ENCODE peak calls at places on chromosomes 7 and 10, in five cellular contexts. One of them, this sample, is unnamed.
A peak's percentile ranks its signal among the peaks of the same experiment; 100 is the strongest.

GRCh38 chr10:18666810-18667209 is 7.6 kb downstream of the ARL5B start:
- DNase-seq in progenitor cell of endocrine pancreas: no peak
- DNase-seq in cardiac muscle cell: no peak
- DNase-seq in mammary epithelial cell: peak; percentile 74
- DNase-seq in IMR-90: peak; percentile 86
- DNase-seq in this sample: no peak

GRCh38 chr7:88153378-88153777 is 66.5 kb downstream of the SRI start:
- DNase-seq in cardiac muscle cell: no peak
- DNase-seq in progenitor cell of endocrine pancreas: no peak
- DNase-seq in IMR-90: no peak
- DNase-seq in mammary epithelial cell: no peak
- DNase-seq in this sample: no peak

GRCh38 chr7:74226633-74227032 is 16.8 kb downstream of the LAT2 start:
- DNase-seq in mammary epithelial cell: no peak
- DNase-seq in IMR-90: no peak
- DNase-seq in cardiac muscle cell: no peak
- DNase-seq in progenitor cell of endocrine pancreas: no peak
- DNase-seq in this sample: no peak

GRCh38 chr7:119270045-119270464 is 1002.9 kb upstream of the KCND2 start:
- DNase-seq in progenitor cell of endocrine pancreas: no peak
- DNase-seq in cardiac muscle cell: peak; percentile 84
- DNase-seq in IMR-90: peak; percentile 55
- DNase-seq in mammary epithelial cell: peak; percentile 50
- DNase-seq in this sample: peak; percentile 57

GRCh38 chr7:24965831-24966708 is 13.9 kb downstream of the OSBPL3 start:
- DNase-seq in cardiac muscle cell: no peak
- DNase-seq in IMR-90: peak; percentile 15
- DNase-seq in mammary epithelial cell: peak; percentile 76
- DNase-seq in progenitor cell of endocrine pancreas: no peak
- DNase-seq in this sample: no peak

GRCh38 chr10:8616166-8616565 is 561.7 kb downstream of the GATA3 start:
- DNase-seq in mammary epithelial cell: no peak
- DNase-seq in IMR-90: no peak
- DNase-seq in cardiac muscle cell: no peak
- DNase-seq in progenitor cell of endocrine pancreas: no peak
- DNase-seq in this sample: no peak

GRCh38 chr7:23622469-23622868 is 25.3 kb downstream of the CCDC126 start:
- DNase-seq in mammary epithelial cell: no peak
- DNase-seq in IMR-90: peak; percentile 76
- DNase-seq in progenitor cell of endocrine pancreas: no peak
- DNase-seq in cardiac muscle cell: no peak
- DNase-seq in this sample: no peak

GRCh38 chr10:99945286-99945685 is 64.5 kb downstream of the DNMBP start:
- DNase-seq in mammary epithelial cell: peak; percentile 50
- DNase-seq in progenitor cell of endocrine pancreas: no peak
- DNase-seq in IMR-90: peak; percentile 93
- DNase-seq in cardiac muscle cell: peak; percentile 3
- DNase-seq in this sample: no peak

GRCh38 chr10:77629775-77630565 is 7.6 kb downstream of the KCNMA1 start:
- DNase-seq in cardiac muscle cell: no peak
- DNase-seq in mammary epithelial cell: no peak
- DNase-seq in progenitor cell of endocrine pancreas: no peak
- DNase-seq in IMR-90: peak; percentile 36
- DNase-seq in this sample: no peak

GRCh38 chr10:60594476-60595051 is 183.7 kb upstream of the CDK1 start:
- DNase-seq in IMR-90: peak; percentile 31
- DNase-seq in progenitor cell of endocrine pancreas: no peak
- DNase-seq in mammary epithelial cell: peak; percentile 41
- DNase-seq in cardiac muscle cell: no peak
- DNase-seq in this sample: no peak
- TF ChIP-seq CTCF in IMR-90: no peak
- TF ChIP-seq CTCF in progenitor cell of endocrine pancreas: peak; percentile 33
- TF ChIP-seq CTCF in mammary epithelial cell: peak; percentile 37
- TF ChIP-seq CTCF in cardiac muscle cell: no peak
- TF ChIP-seq CTCF in this sample: no peak

GRCh38 chr7:151311294-151311864 is 30.2 kb upstream of the NUB1 start:
- DNase-seq in IMR-90: no peak
- DNase-seq in progenitor cell of endocrine pancreas: no peak
- DNase-seq in cardiac muscle cell: no peak
- DNase-seq in mammary epithelial cell: peak; percentile 11
- DNase-seq in this sample: no peak

GRCh38 chr7:151312356-151312755 is 29.3 kb upstream of the NUB1 start:
- DNase-seq in progenitor cell of endocrine pancreas: no peak
- DNase-seq in IMR-90: no peak
- DNase-seq in mammary epithelial cell: no peak
- DNase-seq in cardiac muscle cell: no peak
- DNase-seq in this sample: no peak

GRCh38 chr7:151308791-151309190 is 32.8 kb upstream of the NUB1 start:
- DNase-seq in progenitor cell of endocrine pancreas: no peak
- DNase-seq in mammary epithelial cell: no peak
- DNase-seq in cardiac muscle cell: no peak
- DNase-seq in IMR-90: no peak
- DNase-seq in this sample: no peak

GRCh38 chr7:151309306-151309705 is 32.3 kb upstream of the NUB1 start:
- DNase-seq in mammary epithelial cell: no peak
- DNase-seq in cardiac muscle cell: no peak
- DNase-seq in IMR-90: peak; percentile 80
- DNase-seq in progenitor cell of endocrine pancreas: no peak
- DNase-seq in this sample: no peak

DNA sequence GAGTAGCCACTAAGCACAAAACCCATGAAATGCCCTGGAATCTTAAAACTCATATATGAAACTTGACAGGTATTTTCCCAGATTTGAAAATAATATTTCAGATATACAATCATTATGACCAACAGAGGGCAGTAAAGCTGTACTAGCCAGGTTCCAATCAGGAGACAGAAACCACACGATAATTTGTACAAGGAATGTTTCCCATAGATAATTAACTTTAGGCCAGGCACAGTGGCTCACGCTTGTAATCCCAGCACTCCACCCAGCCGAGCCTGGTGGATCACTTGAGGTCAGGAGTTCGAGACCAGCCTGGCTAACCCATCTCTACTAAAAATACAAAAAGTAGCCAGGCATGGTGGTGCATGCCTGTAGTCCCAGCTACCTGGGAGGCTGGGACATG is 31.0 kb upstream of the NUB1 start:
- DNase-seq in cardiac muscle cell: peak; percentile 12
- DNase-seq in mammary epithelial cell: no peak
- DNase-seq in progenitor cell of endocrine pancreas: no peak
- DNase-seq in IMR-90: peak; percentile 13
- DNase-seq in this sample: no peak
- TF ChIP-seq CTCF in cardiac muscle cell: peak; percentile 46
- TF ChIP-seq CTCF in mammary epithelial cell: peak; percentile 34
- TF ChIP-seq CTCF in progenitor cell of endocrine pancreas: peak; percentile 43
- TF ChIP-seq CTCF in IMR-90: peak; percentile 47
- TF ChIP-seq CTCF in this sample: peak; percentile 13

GRCh38 chr7:47089068-47089417 is 492.9 kb downstream of the TNS3 start:
- DNase-seq in IMR-90: no peak
- DNase-seq in progenitor cell of endocrine pancreas: no peak
- DNase-seq in cardiac muscle cell: no peak
- DNase-seq in mammary epithelial cell: no peak
- DNase-seq in this sample: no peak
- TF ChIP-seq CTCF in IMR-90: no peak
- TF ChIP-seq CTCF in progenitor cell of endocrine pancreas: no peak
- TF ChIP-seq CTCF in cardiac muscle cell: no peak
- TF ChIP-seq CTCF in mammary epithelial cell: no peak
- TF ChIP-seq CTCF in this sample: no peak

GRCh38 chr10:59465089-59465488 is 102.7 kb upstream of the FAM13C start:
- DNase-seq in IMR-90: peak; percentile 53
- DNase-seq in mammary epithelial cell: peak; percentile 27
- DNase-seq in progenitor cell of endocrine pancreas: no peak
- DNase-seq in cardiac muscle cell: peak; percentile 13
- DNase-seq in this sample: no peak
- TF ChIP-seq CTCF in IMR-90: peak; percentile 40
- TF ChIP-seq CTCF in mammary epithelial cell: peak; percentile 18
- TF ChIP-seq CTCF in progenitor cell of endocrine pancreas: no peak
- TF ChIP-seq CTCF in cardiac muscle cell: peak; percentile 42
- TF ChIP-seq CTCF in this sample: no peak

DNA sequence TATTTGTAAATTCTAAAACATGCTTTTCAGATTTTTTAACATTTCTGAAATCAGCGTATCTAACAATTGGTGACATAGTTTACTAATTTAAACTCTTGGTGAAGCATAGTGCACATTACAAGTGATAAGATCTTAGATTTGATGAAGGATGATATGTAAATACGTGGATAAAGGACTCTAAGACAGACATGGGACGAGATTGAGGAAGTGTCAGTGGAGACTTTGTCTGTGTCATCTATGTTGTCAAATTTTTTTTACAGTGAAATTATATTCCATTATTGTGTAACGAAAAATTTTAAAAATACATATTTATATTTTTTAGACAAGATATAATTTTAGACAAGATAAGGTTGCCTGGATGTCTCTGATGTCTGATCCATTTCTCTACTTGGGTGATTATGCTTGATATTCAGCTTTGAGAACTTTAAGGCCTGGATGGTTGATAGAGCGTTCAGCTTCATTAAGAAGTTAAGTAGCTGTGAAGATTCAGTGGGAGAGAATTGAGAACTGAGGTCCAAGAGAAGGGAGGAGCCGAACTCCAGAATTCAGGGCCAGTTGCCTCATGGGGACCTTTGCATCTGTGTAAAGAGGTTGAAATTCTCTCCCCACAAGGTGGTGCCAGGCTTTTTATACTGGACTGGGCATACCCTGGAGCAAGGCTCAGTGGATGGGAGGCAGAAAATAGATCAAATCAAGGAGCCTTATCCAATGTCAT is 62.7 kb downstream of the KAT6B start:
- DNase-seq in mammary epithelial cell: no peak
- DNase-seq in cardiac muscle cell: no peak
- DNase-seq in progenitor cell of endocrine pancreas: no peak
- DNase-seq in IMR-90: no peak
- DNase-seq in this sample: no peak
- TF ChIP-seq CTCF in mammary epithelial cell: no peak
- TF ChIP-seq CTCF in cardiac muscle cell: peak; percentile 5
- TF ChIP-seq CTCF in progenitor cell of endocrine pancreas: no peak
- TF ChIP-seq CTCF in IMR-90: no peak
- TF ChIP-seq CTCF in this sample: no peak